ENCODE peak calls at places on chromosomes 13 and 19, in six cellular contexts. One of them, this sample, is unnamed.

GRCh38 chr19:34173145-34173956 is 1.0 kb downstream of the LSM14A start:
- DNase-seq in Peyer's patch: peak
- DNase-seq in tibial artery: peak
- DNase-seq in fibroblast of lung: peak
- DNase-seq in uterus: peak
- DNase-seq in tibial nerve: peak
- DNase-seq in this sample: no peak

GRCh38 chr19:32354345-32354744 is 8.9 kb downstream of the ZNF507 start:
- DNase-seq in Peyer's patch: no peak
- DNase-seq in tibial artery: no peak
- DNase-seq in fibroblast of lung: no peak
- DNase-seq in uterus: no peak
- DNase-seq in tibial nerve: no peak
- DNase-seq in this sample: no peak

GRCh38 chr13:42561752-42562467 is 12.0 kb upstream of the TNFSF11 start:
- DNase-seq in Peyer's patch: no peak
- DNase-seq in tibial artery: no peak
- DNase-seq in fibroblast of lung: no peak
- DNase-seq in uterus: no peak
- DNase-seq in tibial nerve: no peak
- DNase-seq in this sample: peak

GRCh38 chr19:15836345-15836594 is 20.8 kb upstream of the OR10H1 start:
- DNase-seq in Peyer's patch: no peak
- DNase-seq in tibial artery: no peak
- DNase-seq in fibroblast of lung: no peak
- DNase-seq in uterus: peak
- DNase-seq in tibial nerve: peak
- DNase-seq in this sample: no peak

GRCh38 chr19:50358483-50359431 is 6.7 kb downstream of the NAPSA start:
- DNase-seq in Peyer's patch: peak
- DNase-seq in tibial artery: peak
- DNase-seq in fibroblast of lung: peak
- DNase-seq in uterus: peak
- DNase-seq in tibial nerve: no peak
- DNase-seq in this sample: peak

GRCh38 chr19:18109731-18110671 is 12.4 kb downstream of the MAST3 start:
- DNase-seq in Peyer's patch: peak
- DNase-seq in tibial artery: peak
- DNase-seq in fibroblast of lung: no peak
- DNase-seq in uterus: no peak
- DNase-seq in tibial nerve: no peak
- DNase-seq in this sample: no peak

GRCh38 chr13:27704681-27705080 is 83.0 kb downstream of the POLR1D start:
- DNase-seq in Peyer's patch: no peak
- DNase-seq in tibial artery: no peak
- DNase-seq in fibroblast of lung: no peak
- DNase-seq in uterus: no peak
- DNase-seq in tibial nerve: no peak
- DNase-seq in this sample: no peak

GRCh38 chr13:78121459-78122348 is 203.1 kb upstream of the EDNRB start:
- DNase-seq in Peyer's patch: no peak
- DNase-seq in tibial artery: no peak
- DNase-seq in fibroblast of lung: peak
- DNase-seq in uterus: peak
- DNase-seq in tibial nerve: peak
- DNase-seq in this sample: peak

GRCh38 chr19:41860419-41861097 is 503 bp downstream of the RPS19 start:
- DNase-seq in Peyer's patch: no peak
- DNase-seq in tibial artery: no peak
- DNase-seq in fibroblast of lung: peak
- DNase-seq in uterus: no peak
- DNase-seq in tibial nerve: no peak
- DNase-seq in this sample: no peak

GRCh38 chr13:51267581-51267980 is 45.4 kb downstream of the FAM124A start:
- DNase-seq in Peyer's patch: no peak
- DNase-seq in tibial artery: no peak
- DNase-seq in fibroblast of lung: no peak
- DNase-seq in uterus: no peak
- DNase-seq in tibial nerve: no peak
- DNase-seq in this sample: no peak

GRCh38 chr13:50353651-50354415 is 338.6 kb downstream of the KCNRG start:
- DNase-seq in Peyer's patch: no peak
- DNase-seq in tibial artery: no peak
- DNase-seq in fibroblast of lung: peak
- DNase-seq in uterus: no peak
- DNase-seq in tibial nerve: peak
- DNase-seq in this sample: peak

GRCh38 chr13:57878291-57878690 is 246.7 kb downstream of the PCDH17 start:
- DNase-seq in Peyer's patch: no peak
- DNase-seq in tibial artery: no peak
- DNase-seq in fibroblast of lung: peak
- DNase-seq in uterus: no peak
- DNase-seq in tibial nerve: no peak
- DNase-seq in this sample: no peak

GRCh38 chr13:33940898-33941297 is 122.9 kb downstream of the RFC3 start:
- DNase-seq in Peyer's patch: no peak
- DNase-seq in tibial artery: no peak
- DNase-seq in fibroblast of lung: no peak
- DNase-seq in uterus: no peak
- DNase-seq in tibial nerve: no peak
- DNase-seq in this sample: no peak

GRCh38 chr13:37602743-37603381 is 4.3 kb upstream of the POSTN start:
- DNase-seq in Peyer's patch: no peak
- DNase-seq in tibial artery: no peak
- DNase-seq in fibroblast of lung: peak
- DNase-seq in uterus: no peak
- DNase-seq in tibial nerve: no peak
- DNase-seq in this sample: peak

GRCh38 chr13:32117696-32118095 is 86.1 kb downstream of the FRY start:
- DNase-seq in Peyer's patch: no peak
- DNase-seq in tibial artery: peak
- DNase-seq in fibroblast of lung: no peak
- DNase-seq in uterus: no peak
- DNase-seq in tibial nerve: no peak
- DNase-seq in this sample: no peak

GRCh38 chr19:14027856-14028450 is at the start of gene RLN3:
- DNase-seq in Peyer's patch: no peak
- DNase-seq in tibial artery: no peak
- DNase-seq in fibroblast of lung: no peak
- DNase-seq in uterus: no peak
- DNase-seq in tibial nerve: no peak
- DNase-seq in this sample: no peak

GRCh38 chr19:24101459-24102122 is 14.6 kb downstream of the ZNF254 start:
- DNase-seq in Peyer's patch: no peak
- DNase-seq in tibial artery: no peak
- DNase-seq in fibroblast of lung: peak
- DNase-seq in uterus: no peak
- DNase-seq in tibial nerve: no peak
- DNase-seq in this sample: no peak

GRCh38 chr13:96020155-96020575 is 33.0 kb downstream of the UGGT2 start:
- DNase-seq in Peyer's patch: no peak
- DNase-seq in tibial artery: no peak
- DNase-seq in fibroblast of lung: peak
- DNase-seq in uterus: no peak
- DNase-seq in tibial nerve: peak
- DNase-seq in this sample: peak

GRCh38 chr13:34833562-34834182 is 108.4 kb upstream of the NBEA start:
- DNase-seq in Peyer's patch: no peak
- DNase-seq in tibial artery: no peak
- DNase-seq in fibroblast of lung: peak
- DNase-seq in uterus: no peak
- DNase-seq in tibial nerve: no peak
- DNase-seq in this sample: no peak

GRCh38 chr13:66659291-66660012 is 570.7 kb downstream of the PCDH9 start:
- DNase-seq in Peyer's patch: no peak
- DNase-seq in tibial artery: no peak
- DNase-seq in fibroblast of lung: peak
- DNase-seq in uterus: no peak
- DNase-seq in tibial nerve: no peak
- DNase-seq in this sample: peak

GRCh38 chr13:35888327-35888940 is 242.7 kb downstream of the DCLK1 start:
- DNase-seq in Peyer's patch: no peak
- DNase-seq in tibial artery: no peak
- DNase-seq in fibroblast of lung: peak
- DNase-seq in uterus: peak
- DNase-seq in tibial nerve: no peak
- DNase-seq in this sample: no peak

DNA sequence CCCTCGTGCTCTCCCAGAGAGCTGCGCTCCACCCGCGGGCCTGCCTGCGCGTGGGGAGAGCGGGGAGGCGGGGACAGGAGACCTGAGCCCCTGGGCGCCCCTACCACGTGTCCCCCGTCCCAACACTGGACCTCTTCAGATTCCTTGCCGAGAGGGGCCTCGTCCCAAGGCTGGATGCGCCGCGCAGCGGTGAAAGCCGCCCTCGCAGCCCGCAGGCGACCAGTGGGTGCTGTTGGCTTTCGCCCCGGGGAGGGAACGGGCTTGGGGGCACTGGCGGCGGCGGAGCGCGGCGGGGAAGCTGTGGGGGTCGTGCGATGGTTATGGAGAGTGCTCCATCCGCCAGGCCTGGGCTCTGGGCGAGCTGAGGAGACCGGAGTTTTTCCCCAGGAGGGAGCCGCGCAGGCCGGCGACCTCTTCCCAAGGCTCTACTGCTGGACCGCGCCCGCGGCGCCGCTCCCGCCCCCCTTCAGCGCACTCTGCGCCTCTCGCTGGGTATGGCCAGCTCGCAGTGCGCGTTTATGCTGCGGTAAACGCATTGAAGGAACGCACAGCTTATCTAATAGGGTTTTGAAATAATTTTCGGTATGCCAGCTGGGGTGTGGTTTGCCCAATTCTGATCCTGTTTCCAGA is 17.2 kb upstream of the RNF17 start:
- DNase-seq in Peyer's patch: no peak
- DNase-seq in tibial artery: no peak
- DNase-seq in fibroblast of lung: peak
- DNase-seq in uterus: no peak
- DNase-seq in tibial nerve: no peak
- DNase-seq in this sample: peak
- TF ChIP-seq CTCF in Peyer's patch: no peak
- TF ChIP-seq CTCF in tibial artery: no peak
- TF ChIP-seq CTCF in fibroblast of lung: no peak
- TF ChIP-seq CTCF in uterus: no peak
- TF ChIP-seq CTCF in tibial nerve: no peak
- TF ChIP-seq CTCF in this sample: no peak

DNA sequence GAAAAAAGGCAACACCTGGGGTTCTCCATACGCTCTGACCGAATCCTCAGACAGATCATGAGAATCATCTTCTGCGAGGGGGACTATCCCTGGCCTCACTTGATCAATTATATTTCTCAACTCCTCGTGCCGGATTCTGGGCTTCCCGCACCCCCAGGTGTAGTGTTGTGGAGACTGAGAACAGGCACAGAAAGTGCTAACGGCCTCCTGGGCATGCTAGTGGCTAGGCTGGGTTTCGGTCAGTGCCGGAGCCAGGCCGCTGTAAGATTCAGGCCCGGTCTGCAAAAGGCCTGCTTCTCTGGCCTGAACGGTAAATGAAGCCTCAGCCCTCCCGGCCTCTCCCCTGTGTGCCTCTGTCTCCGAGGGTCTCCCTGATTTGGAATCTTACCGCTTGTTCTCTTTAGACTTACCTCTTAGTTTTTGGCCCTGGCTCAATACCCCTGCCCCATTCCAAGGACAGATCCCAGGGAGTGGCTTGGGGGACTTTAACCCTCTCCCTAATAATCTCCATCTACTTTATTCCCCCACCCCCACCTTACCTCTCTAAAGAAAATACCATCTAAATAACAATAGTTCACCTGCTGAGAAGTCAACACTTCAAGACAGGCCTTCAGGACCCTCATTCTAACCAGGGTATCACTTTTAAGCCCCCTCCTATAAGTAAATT is 79.0 kb upstream of the MEDAG start:
- DNase-seq in Peyer's patch: no peak
- DNase-seq in tibial artery: no peak
- DNase-seq in fibroblast of lung: no peak
- DNase-seq in uterus: no peak
- DNase-seq in tibial nerve: no peak
- DNase-seq in this sample: no peak
- H3K4me3 ChIP-seq in Peyer's patch: no peak
- H3K4me3 ChIP-seq in tibial artery: no peak
- H3K4me3 ChIP-seq in fibroblast of lung: no peak
- H3K4me3 ChIP-seq in uterus: no peak
- H3K4me3 ChIP-seq in tibial nerve: no peak
- H3K4me3 ChIP-seq in this sample: no peak

GRCh38 chr13:99658266-99658991 is 157.2 kb downstream of the TM9SF2 start:
- DNase-seq in Peyer's patch: peak
- DNase-seq in tibial artery: peak
- DNase-seq in fibroblast of lung: peak
- DNase-seq in uterus: peak
- DNase-seq in tibial nerve: peak
- DNase-seq in this sample: peak
- TF ChIP-seq CTCF in Peyer's patch: peak
- TF ChIP-seq CTCF in tibial artery: peak
- TF ChIP-seq CTCF in fibroblast of lung: peak
- TF ChIP-seq CTCF in uterus: peak
- TF ChIP-seq CTCF in tibial nerve: no peak
- TF ChIP-seq CTCF in this sample: peak

GRCh38 chr19:35247526-35248309 is 1.1 kb upstream of the LSR start:
- DNase-seq in Peyer's patch: peak
- DNase-seq in tibial artery: peak
- DNase-seq in fibroblast of lung: no peak
- DNase-seq in uterus: no peak
- DNase-seq in tibial nerve: no peak
- DNase-seq in this sample: no peak
- H3K4me3 ChIP-seq in Peyer's patch: peak
- H3K4me3 ChIP-seq in tibial artery: peak
- H3K4me3 ChIP-seq in fibroblast of lung: no peak
- H3K4me3 ChIP-seq in uterus: peak
- H3K4me3 ChIP-seq in tibial nerve: peak
- H3K4me3 ChIP-seq in this sample: no peak

GRCh38 chr19:40403262-40403984 is 9.8 kb downstream of the PRX start:
- DNase-seq in Peyer's patch: peak
- DNase-seq in tibial artery: peak
- DNase-seq in fibroblast of lung: peak
- DNase-seq in uterus: peak
- DNase-seq in tibial nerve: peak
- DNase-seq in this sample: peak
- TF ChIP-seq CTCF in Peyer's patch: peak
- TF ChIP-seq CTCF in tibial artery: no peak
- TF ChIP-seq CTCF in fibroblast of lung: no peak
- TF ChIP-seq CTCF in uterus: no peak
- TF ChIP-seq CTCF in tibial nerve: no peak
- TF ChIP-seq CTCF in this sample: no peak

GRCh38 chr13:99415014-99415650 is 86.1 kb upstream of the TM9SF2 start:
- DNase-seq in Peyer's patch: no peak
- DNase-seq in tibial artery: peak
- DNase-seq in fibroblast of lung: no peak
- DNase-seq in uterus: no peak
- DNase-seq in tibial nerve: no peak
- DNase-seq in this sample: no peak
- H3K4me3 ChIP-seq in Peyer's patch: no peak
- H3K4me3 ChIP-seq in tibial artery: no peak
- H3K4me3 ChIP-seq in fibroblast of lung: no peak
- H3K4me3 ChIP-seq in uterus: no peak
- H3K4me3 ChIP-seq in tibial nerve: no peak
- H3K4me3 ChIP-seq in this sample: no peak

GRCh38 chr13:98103942-98104880 is 38.7 kb upstream of the FARP1 start:
- DNase-seq in Peyer's patch: no peak
- DNase-seq in tibial artery: no peak
- DNase-seq in fibroblast of lung: no peak
- DNase-seq in uterus: no peak
- DNase-seq in tibial nerve: no peak
- DNase-seq in this sample: no peak
- TF ChIP-seq CTCF in Peyer's patch: no peak
- TF ChIP-seq CTCF in tibial artery: no peak
- TF ChIP-seq CTCF in fibroblast of lung: peak
- TF ChIP-seq CTCF in uterus: no peak
- TF ChIP-seq CTCF in tibial nerve: no peak
- TF ChIP-seq CTCF in this sample: peak